ENCODE peak calls at places on chromosomes 2 and 18, in five cellular contexts. X is CD4-positive, alpha-beta memory T cell; O is tibial artery; J is astrocyte; H is mammary epithelial cell. Q is an unnamed sample.

GRCh38 chr2:43269074-43269572 is 42.7 kb upstream of the ZFP36L2 start:
- DNase-seq in J (peak; percentile 97), H (no peak), X (no peak), O (peak; percentile 95), Q (no peak)

GRCh38 chr2:159515482-159515881 is 100.9 kb downstream of the BAZ2B start:
- DNase-seq in J (no peak), X (no peak), H (no peak), O (no peak), Q (no peak)

GRCh38 chr2:128638741-128639477 is 320.2 kb upstream of the HS6ST1 start:
- DNase-seq in X (no peak), H (no peak), O (peak; percentile 17), J (no peak), Q (no peak)

GRCh38 chr2:104033399-104033798 is 820.5 kb upstream of the POU3F3 start:
- DNase-seq in H (no peak), J (no peak), O (no peak), X (no peak), Q (no peak)

GRCh38 chr2:72010647-72011355 is 136.9 kb downstream of the CYP26B1 start:
- DNase-seq in O (peak; percentile 31), H (no peak), X (no peak), J (no peak), Q (no peak)

GRCh38 chr18:57648414-57648813 is 26.8 kb upstream of the NARS1 start:
- DNase-seq in X (no peak), H (no peak), J (no peak), O (no peak), Q (no peak)

GRCh38 chr2:157261199-157261782 is 3.8 kb downstream of the GALNT5 start:
- DNase-seq in O (no peak), H (peak; percentile 89), X (no peak), J (peak; percentile 82), Q (peak; percentile 45)

GRCh38 chr18:45851196-45851925 is 25.9 kb downstream of the SIGLEC15 start:
- DNase-seq in O (no peak), X (no peak), H (no peak), J (no peak), Q (no peak)

GRCh38 chr18:79912409-79912991 is 39.0 kb downstream of the SLC66A2 start:
- DNase-seq in H (no peak), O (peak; percentile 54), X (no peak), J (peak; percentile 56), Q (no peak)

GRCh38 chr2:239265681-239266435 is 135.0 kb downstream of the HDAC4 start:
- DNase-seq in H (no peak), O (no peak), X (no peak), J (no peak), Q (no peak)

GRCh38 chr2:126796931-126797621 is 101.6 kb upstream of the TEX51 start:
- DNase-seq in O (peak; percentile 33), J (no peak), H (no peak), X (no peak), Q (no peak)

GRCh38 chr2:177338177-177338721 is 54.3 kb upstream of the AGPS start:
- DNase-seq in O (no peak), J (peak; percentile 78), X (no peak), H (peak; percentile 62), Q (no peak)

GRCh38 chr2:108583903-108584520 is 49.7 kb downstream of the LIMS1 start:
- DNase-seq in H (peak; percentile 66), J (peak; percentile 70), O (no peak), X (peak; percentile 59), Q (peak; percentile 24)

GRCh38 chr2:28346587-28346986 is 46.1 kb upstream of the FOSL2 start:
- DNase-seq in H (no peak), O (peak; percentile 67), J (no peak), X (no peak), Q (peak; percentile 42)

GRCh38 chr18:35564795-35565453 is 16.6 kb upstream of the GALNT1 start:
- DNase-seq in J (no peak), X (no peak), H (no peak), O (no peak), Q (no peak)

GRCh38 chr18:63091671-63092364 is 227.8 kb downstream of the BCL2 start:
- DNase-seq in O (no peak), H (no peak), J (no peak), X (no peak), Q (no peak)

GRCh38 chr2:584863-585823 is 92.1 kb downstream of the TMEM18 start:
- DNase-seq in X (peak; percentile 65), J (no peak), H (no peak), O (no peak), Q (peak; percentile 62)

GRCh38 chr2:88187038-88187676 is 17.0 kb downstream of the THNSL2 start:
- DNase-seq in J (no peak), H (peak; percentile 72), O (no peak), X (no peak), Q (no peak)

GRCh38 chr2:66872926-66873714 is 438.2 kb downstream of the MEIS1 start:
- DNase-seq in J (no peak), H (no peak), O (no peak), X (no peak), Q (no peak)

GRCh38 chr2:221103930-221104329 is 468.2 kb downstream of the EPHA4 start:
- DNase-seq in O (peak; percentile 73), X (no peak), H (no peak), J (peak; percentile 10), Q (no peak)

GRCh38 chr2:31188141-31188540 is 29.2 kb downstream of the CAPN14 start:
- DNase-seq in H (no peak), X (no peak), J (no peak), O (no peak), Q (no peak)

GRCh38 chr2:241686649-241687425 is at the start of gene DTYMK:
- DNase-seq in O (peak; percentile 98), J (peak; percentile 86), H (peak; percentile 98), X (peak; percentile 98), Q (peak; percentile 95)

GRCh38 chr2:60066971-60067370 is 486.5 kb downstream of the BCL11A start:
- DNase-seq in O (no peak), H (no peak), X (no peak), J (no peak), Q (no peak)

GRCh38 chr2:233852056-233852455 is 2.3 kb downstream of the HJURP start:
- DNase-seq in X (no peak), J (no peak), H (no peak), O (no peak), Q (no peak)

GRCh38 chr2:188974184-188974583 is at the start of gene COL3A1:
- DNase-seq in X (no peak), O (peak; percentile 68), H (no peak), J (peak; percentile 74), Q (no peak)

GRCh38 chr2:183291436-183291835 is 167.2 kb downstream of the NUP35 start:
- DNase-seq in O (no peak), X (no peak), J (no peak), H (peak; percentile 53), Q (no peak)

GRCh38 chr18:58054041-58054733 is 10.2 kb downstream of the NEDD4L start:
- DNase-seq in X (no peak), J (peak; percentile 74), O (no peak), H (peak; percentile 63), Q (no peak)

GRCh38 chr2:121521359-121521758 is 9.3 kb upstream of the RNU4ATAC start:
- DNase-seq in H (peak; percentile 36), O (no peak), X (no peak), J (peak; percentile 97), Q (no peak)

GRCh38 chr2:121527009-121527682 is 3.5 kb upstream of the RNU4ATAC start:
- DNase-seq in H (peak; percentile 97), O (no peak), J (no peak), X (no peak), Q (no peak)

GRCh38 chr2:121520641-121520994 is 10.1 kb upstream of the RNU4ATAC start:
- DNase-seq in O (no peak), J (no peak), H (no peak), X (no peak), Q (no peak)

GRCh38 chr2:121529439-121530209 is 1.1 kb upstream of the RNU4ATAC start:
- DNase-seq in H (no peak), X (no peak), O (peak; percentile 80), J (peak; percentile 49), Q (no peak)

DNA sequence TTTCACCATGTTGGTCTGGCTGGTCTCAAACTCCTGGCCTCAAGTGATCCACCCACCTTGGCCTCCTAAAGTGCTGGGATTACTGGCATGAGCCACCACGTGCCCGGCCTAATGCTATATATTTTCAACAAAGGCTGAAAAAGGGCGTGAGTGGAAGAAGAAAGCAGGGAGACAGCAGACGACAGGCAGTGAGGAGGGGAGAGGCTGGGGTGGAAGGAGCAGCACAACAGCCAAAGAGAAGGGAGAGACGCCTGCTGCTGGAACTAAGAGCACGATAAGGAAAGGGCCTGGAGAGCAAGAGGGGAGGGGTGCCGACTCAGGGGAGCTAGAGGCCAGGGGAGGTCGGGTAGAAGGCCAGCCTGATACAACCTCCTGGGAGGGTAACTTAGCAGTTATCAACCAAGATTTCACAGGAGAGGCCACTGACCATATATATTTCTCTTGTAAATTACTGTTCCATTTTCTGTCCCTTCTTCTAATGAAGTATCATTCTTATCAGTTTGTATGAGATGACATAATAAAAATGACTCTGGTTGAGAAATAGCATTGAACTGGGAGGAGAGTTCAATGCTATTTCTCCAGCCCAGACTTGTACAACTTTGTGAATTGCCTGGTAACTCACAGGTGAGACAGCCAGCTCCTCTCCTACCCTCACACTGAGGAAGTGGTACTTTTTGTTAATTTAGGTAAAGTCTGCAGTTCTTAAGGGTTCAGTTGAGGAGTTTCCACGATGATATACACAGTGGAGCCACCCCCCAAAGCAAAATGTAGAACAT is 5.8 kb upstream of the RNU4ATAC start:
- DNase-seq in X (no peak), O (no peak), H (peak; percentile 86), J (no peak), Q (no peak)
- H3K36me3 ChIP-seq in X (peaks cover 18% of the 10 kb centered on the region), O (peaks cover 18% of the 10 kb centered on the region), H (peaks cover 19% of the 10 kb centered on the region), J (peaks cover 7% of the 10 kb centered on the region), Q (no peaks in the 10 kb centered on the region)

GRCh38 chr2:70160545-70160944 is 30.3 kb downstream of the C2orf42 start:
- DNase-seq in J (no peak), O (no peak), H (no peak), X (no peak), Q (no peak)
- H3K36me3 ChIP-seq in J (peaks cover under 1% of the 10 kb centered on the region), O (peaks cover 18% of the 10 kb centered on the region), H (no peaks in the 10 kb centered on the region), X (peaks cover 20% of the 10 kb centered on the region), Q (peaks cover 8% of the 10 kb centered on the region)

GRCh38 chr18:51066273-51066672 is 36.3 kb downstream of the SMAD4 start:
- DNase-seq in H (no peak), J (peak; percentile 55), X (no peak), O (no peak), Q (no peak)

GRCh38 chr18:51068111-51068510 is 38.1 kb downstream of the SMAD4 start:
- DNase-seq in H (peak; percentile 41), X (no peak), J (peak; percentile 79), O (no peak), Q (no peak)

GRCh38 chr18:51070545-51070944 is 40.5 kb downstream of the SMAD4 start:
- DNase-seq in J (peak; percentile 89), O (no peak), X (no peak), H (peak; percentile 66), Q (no peak)

GRCh38 chr18:51072586-51073303 is 42.7 kb downstream of the SMAD4 start:
- DNase-seq in X (no peak), J (no peak), H (no peak), O (no peak), Q (no peak)

GRCh38 chr18:51069885-51070284 is 39.9 kb downstream of the SMAD4 start:
- DNase-seq in J (peak; percentile 19), H (no peak), X (no peak), O (no peak), Q (no peak)
- H3K36me3 ChIP-seq in J (peaks cover 20% of the 10 kb centered on the region), H (peaks cover 9% of the 10 kb centered on the region), X (peaks cover 14% of the 10 kb centered on the region), O (peaks cover 19% of the 10 kb centered on the region), Q (peaks cover 20% of the 10 kb centered on the region)

GRCh38 chr2:206780671-206781070 is 15.3 kb downstream of the FASTKD2 start:
- DNase-seq in O (no peak), H (no peak), X (no peak), J (no peak), Q (no peak)

GRCh38 chr2:206776432-206776831 is 11.0 kb downstream of the FASTKD2 start:
- DNase-seq in X (no peak), O (no peak), J (no peak), H (no peak), Q (no peak)

GRCh38 chr2:206774871-206775270 is 9.5 kb downstream of the FASTKD2 start:
- DNase-seq in X (no peak), H (no peak), J (no peak), O (no peak), Q (no peak)
- H3K36me3 ChIP-seq in X (peaks cover 32% of the 10 kb centered on the region), H (peaks cover 45% of the 10 kb centered on the region), J (peaks cover 15% of the 10 kb centered on the region), O (peaks cover 66% of the 10 kb centered on the region), Q (peaks cover 35% of the 10 kb centered on the region)

Q was measured in CD8-positive, alpha-beta memory T cell.